ENCODE peak calls at places on chromosomes 5 and 9, in four cellular contexts. U, D, M and H are unnamed samples.

GRCh38 chr9:114237781-114238180 is 82.4 kb downstream of the COL27A1 start:
- DNase-seq in U (no peak), D (no peak), M (no peak), H (no peak)

GRCh38 chr9:20387062-20387461 is 235.2 kb downstream of the MLLT3 start:
- DNase-seq in U (no peak), D (no peak), M (no peak), H (no peak)

GRCh38 chr9:115167175-115167574 is 49.2 kb upstream of the TNC start:
- DNase-seq in U (peak; percentile 67), D (no peak), M (no peak), H (no peak)

GRCh38 chr9:69932901-69933300 is 110.7 kb upstream of the MAMDC2 start:
- DNase-seq in U (peak; percentile 12), D (peak; percentile 24), M (no peak), H (no peak)

GRCh38 chr5:6713274-6714181 is at the start of gene TENT4A:
- DNase-seq in U (peak; percentile 26), D (no peak), M (no peak), H (no peak)

GRCh38 chr9:127562271-127562780 is 49.8 kb upstream of the STXBP1 start:
- DNase-seq in U (no peak), D (no peak), M (peak; percentile 74), H (no peak)

GRCh38 chr9:33025572-33026347 is 687 bp downstream of the DNAJA1 start:
- DNase-seq in U (peak; percentile 45), D (peak; percentile 74), M (peak; percentile 82), H (peak; percentile 76)

GRCh38 chr5:75536694-75537360 is 25.1 kb downstream of the POLK start:
- DNase-seq in U (no peak), D (no peak), M (no peak), H (no peak)

GRCh38 chr9:134776080-134776796 is 104.4 kb upstream of the FCN2 start:
- DNase-seq in U (peak; percentile 42), D (no peak), M (no peak), H (no peak)

GRCh38 chr9:113695901-113696300 is 180.2 kb upstream of the ZNF618 start:
- DNase-seq in U (no peak), D (no peak), M (no peak), H (no peak)

DNA sequence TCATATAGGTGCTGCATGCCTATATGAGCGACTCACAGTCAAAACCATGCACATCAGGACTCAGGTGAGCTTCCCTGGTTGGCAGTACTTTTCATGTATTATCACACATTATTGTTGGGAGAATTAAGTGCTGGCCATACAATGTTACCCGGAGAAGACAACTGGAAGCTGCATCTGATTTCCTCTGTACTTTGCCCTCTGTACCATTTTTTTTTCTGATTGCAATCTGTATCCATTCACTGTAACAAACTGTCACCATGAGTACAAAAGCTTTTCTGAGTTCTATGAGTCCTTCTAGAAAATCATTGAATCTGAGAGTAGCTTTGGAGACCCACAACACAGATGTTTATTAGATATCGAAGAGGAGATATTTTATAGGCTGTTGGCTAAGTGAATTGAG is 651.0 kb downstream of the NR2F1-AS1 start:
- DNase-seq in U (no peak), D (no peak), M (no peak), H (no peak)
- TF ChIP-seq CTCF in U (no peak), D (no peak), M (no peak), H (no peak)

GRCh38 chr9:132557768-132558167 is 24.6 kb upstream of the BARHL1 start:
- DNase-seq in U (no peak), D (no peak), M (no peak), H (no peak)

GRCh38 chr9:132562313-132562588 is 20.2 kb upstream of the BARHL1 start:
- DNase-seq in U (no peak), D (no peak), M (no peak), H (no peak)

GRCh38 chr9:132559711-132560110 is 22.7 kb upstream of the BARHL1 start:
- DNase-seq in U (no peak), D (no peak), M (no peak), H (no peak)

GRCh38 chr9:132557159-132557558 is 25.2 kb upstream of the BARHL1 start:
- DNase-seq in U (no peak), D (no peak), M (no peak), H (no peak)

DNA sequence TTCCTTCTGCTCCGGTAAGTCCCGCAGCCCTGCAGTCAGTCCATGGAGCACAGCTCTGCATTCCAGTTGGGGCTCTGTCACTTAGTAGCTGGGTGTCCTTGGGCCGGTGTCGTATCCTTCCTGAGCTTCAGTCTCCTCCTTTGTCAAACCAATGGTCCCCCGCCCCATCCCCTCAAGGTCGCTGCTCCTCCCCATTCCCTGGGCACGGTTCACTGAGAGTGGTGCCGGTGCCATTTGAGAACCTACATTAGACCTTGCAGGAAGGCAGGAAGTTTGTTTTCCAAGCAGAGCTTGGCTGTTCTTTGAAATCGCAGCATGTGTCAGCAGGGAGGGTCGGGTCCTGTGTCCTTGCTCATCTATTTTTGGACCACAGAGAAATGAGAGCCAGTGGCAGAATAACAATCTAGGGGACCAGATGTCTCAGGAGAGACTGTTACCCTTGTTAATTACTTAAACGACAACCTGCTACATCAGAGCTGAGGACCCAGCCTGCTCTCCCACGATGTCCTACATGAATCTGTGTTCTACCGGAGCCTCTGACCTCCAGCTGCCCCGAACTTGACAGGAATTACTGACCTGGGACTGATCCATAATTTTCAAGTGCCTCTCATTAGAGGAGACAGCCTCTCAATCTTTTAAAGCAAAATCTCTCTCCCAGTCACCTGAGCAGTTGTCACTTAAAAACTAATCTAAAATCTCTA is 21.7 kb upstream of the BARHL1 start:
- DNase-seq in U (no peak), D (no peak), M (no peak), H (no peak)
- H3K4me3 ChIP-seq in U (no peak overlapping the region), D (no peak overlapping the region), M (no peak overlapping the region), H (no peak overlapping the region)

GRCh38 chr5:14325369-14325768 is 182.2 kb downstream of the TRIO start:
- DNase-seq in U (no peak), D (no peak), M (no peak), H (no peak)
- H3K27me3 ChIP-seq in U (no peaks in the 10 kb centered on the region), D (no peaks in the 10 kb centered on the region), M (no peaks in the 10 kb centered on the region), H (no peaks in the 10 kb centered on the region)

GRCh38 chr9:22119537-22120167 is 110.5 kb upstream of the CDKN2B start:
- DNase-seq in U (peak; percentile 66), D (peak; percentile 43), M (no peak), H (no peak)
- TF ChIP-seq CTCF in U (peak; percentile 67), D (peak; percentile 49), M (no peak), H (peak; percentile 63)

GRCh38 chr5:37955748-37956147 is 115.9 kb upstream of the GDNF start:
- DNase-seq in U (no peak), D (no peak), M (no peak), H (no peak)

GRCh38 chr5:37954561-37954960 is 114.7 kb upstream of the GDNF start:
- DNase-seq in U (no peak), D (no peak), M (no peak), H (no peak)

GRCh38 chr5:37950436-37950835 is 110.6 kb upstream of the GDNF start:
- DNase-seq in U (no peak), D (no peak), M (no peak), H (no peak)

DNA sequence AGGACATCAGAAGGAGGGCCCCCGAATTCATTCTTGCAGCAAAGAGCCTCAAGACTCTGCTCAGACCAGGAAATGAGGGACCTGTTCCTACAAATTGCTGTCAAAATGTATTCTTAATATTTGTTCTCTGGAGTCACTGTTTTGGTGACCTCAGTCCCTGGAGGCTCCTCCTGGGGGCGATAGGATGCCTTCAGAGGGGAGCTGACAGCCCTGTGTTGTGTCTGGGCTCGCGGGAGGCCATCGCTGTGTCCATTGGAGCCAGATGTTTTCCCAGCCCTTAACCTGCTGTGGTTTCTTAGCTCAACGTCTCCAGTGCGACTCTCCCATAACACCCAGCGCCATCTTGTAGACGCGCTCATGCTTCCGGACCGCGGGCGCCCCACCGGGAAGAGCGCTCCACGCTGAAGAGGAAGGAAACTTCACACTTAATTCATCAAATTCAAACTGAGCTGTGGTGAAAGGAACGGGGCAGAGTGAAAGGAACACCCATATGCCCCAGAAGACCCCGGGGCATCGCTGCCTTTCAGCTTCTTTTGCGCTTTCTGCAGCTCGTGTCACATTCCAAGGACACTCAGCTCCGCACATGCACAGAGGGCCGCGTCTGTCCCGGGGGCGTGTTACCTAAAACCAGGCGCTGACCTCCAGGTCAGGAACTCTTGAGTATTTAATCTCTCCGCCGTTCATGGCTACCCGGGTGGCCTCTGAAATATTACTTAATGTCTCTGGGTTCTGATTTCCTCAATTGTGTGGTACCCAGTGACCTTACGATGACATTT is 112.3 kb upstream of the GDNF start:
- DNase-seq in U (no peak), D (no peak), M (no peak), H (no peak)
- H3K4me3 ChIP-seq in U (no peak overlapping the region), D (no peak overlapping the region), M (no peak overlapping the region), H (no peak overlapping the region)

DNA sequence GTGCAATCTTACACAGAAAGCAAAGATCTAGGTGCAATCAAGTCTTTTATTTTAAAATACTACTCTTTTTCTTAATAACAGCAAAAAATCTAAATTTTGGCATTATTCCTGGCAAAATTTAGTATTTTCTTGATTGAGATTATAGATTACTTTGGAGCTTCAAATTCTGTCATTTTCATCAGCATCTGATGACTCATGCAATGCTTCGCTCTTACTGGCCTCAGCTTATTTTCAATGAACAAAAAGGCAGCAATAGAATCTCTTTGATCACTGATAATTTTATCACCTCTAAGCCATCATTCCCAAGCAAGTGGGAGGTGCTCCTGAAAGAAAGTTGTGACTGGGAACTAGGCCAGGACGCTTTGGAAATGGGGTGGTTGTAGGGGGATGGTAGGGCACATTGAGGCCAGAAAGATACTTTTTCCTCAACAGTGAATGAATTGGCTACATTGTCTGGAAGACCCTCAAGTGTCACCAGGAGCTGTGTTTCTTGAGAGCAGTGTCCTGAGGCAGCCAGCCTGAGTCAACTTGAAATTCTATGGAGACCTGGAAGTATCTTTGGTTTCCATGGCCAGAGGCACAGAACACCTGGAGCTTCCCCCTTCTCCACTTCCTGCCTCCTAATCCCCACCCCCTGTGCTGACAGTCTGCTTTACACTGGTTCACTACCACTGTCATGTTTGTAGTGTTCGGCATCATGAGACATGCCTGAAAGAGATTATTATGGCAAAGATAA is 46.9 kb upstream of the APC start:
- DNase-seq in U (no peak), D (no peak), M (no peak), H (no peak)
- H3K27me3 ChIP-seq in U (no peaks in the 10 kb centered on the region), D (no peaks in the 10 kb centered on the region), M (no peaks in the 10 kb centered on the region), H (no peaks in the 10 kb centered on the region)

DNA sequence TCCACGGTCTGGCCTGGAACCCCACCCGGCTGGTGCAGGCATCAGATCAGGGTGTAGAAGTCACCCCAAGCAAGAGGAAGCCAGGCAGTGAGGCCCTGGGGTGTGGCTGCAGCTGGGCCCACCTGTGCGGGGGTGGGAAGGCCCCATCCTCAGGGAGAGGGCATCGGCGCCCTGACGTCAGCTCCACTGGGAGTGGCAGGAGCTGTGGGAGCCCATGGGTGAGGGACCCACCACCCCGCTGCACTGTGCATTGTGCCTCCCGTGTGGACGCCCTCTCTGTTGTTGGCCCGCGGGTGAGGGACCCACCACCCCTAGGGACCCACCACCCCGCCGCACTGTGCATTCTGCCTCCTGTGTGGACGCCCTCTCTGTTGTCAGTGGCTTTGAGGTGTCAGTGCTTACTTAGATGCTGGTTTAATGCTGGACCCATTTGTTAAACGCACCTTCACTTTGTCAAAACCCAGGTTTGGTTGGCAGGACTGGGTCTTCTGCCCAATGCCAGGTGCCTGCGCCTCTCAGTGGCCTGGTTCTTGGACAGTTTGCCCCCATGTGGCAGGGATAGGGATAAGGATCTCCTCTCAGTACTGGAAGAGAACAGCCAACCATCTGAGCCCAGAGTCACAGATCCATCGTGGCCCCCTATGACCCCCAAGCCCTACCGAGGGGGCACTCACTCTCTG is 6.9 kb upstream of the EXOC3 start:
- DNase-seq in U (peak; percentile 21), D (no peak), M (peak; percentile 65), H (no peak)
- TF ChIP-seq CTCF in U (peak; percentile 33), D (peak; percentile 33), M (no peak), H (no peak)

GRCh38 chr9:93960221-93960970 is 5.2 kb upstream of the BARX1 start:
- DNase-seq in U (no peak), D (no peak), M (peak; percentile 65), H (no peak)
- H3K4me3 ChIP-seq in U (no peak overlapping the region), D (no peak overlapping the region), M (peak overlapping the region; percentile 20), H (no peak overlapping the region)

GRCh38 chr5:152260940-152261339 is 144.1 kb downstream of the NMUR2 start:
- DNase-seq in U (no peak), D (no peak), M (no peak), H (no peak)
- H3K27me3 ChIP-seq in U (no peaks in the 10 kb centered on the region), D (no peaks in the 10 kb centered on the region), M (no peaks in the 10 kb centered on the region), H (no peaks in the 10 kb centered on the region)